ENCODE peak calls at places on chromosome 10, in five cellular contexts. U is endothelial cell, P is RKO, K is pancreas, B is iPS-NIHi11. T is an unnamed sample.
A peak's percentile ranks its signal among the peaks of the same experiment; 100 is the strongest.

GRCh38 chr10:27959093-27959715 is 39.7 kb downstream of the ODAD2 start:
- DNase-seq in U (no peak), P (no peak), K (no peak), B (no peak), T (no peak)

GRCh38 chr10:95906675-95907453 is 911 bp upstream of the CC2D2B start:
- DNase-seq in U (peak; percentile 36), P (peak; percentile 75), K (peak; percentile 26), B (peak; percentile 34), T (no peak)

GRCh38 chr10:124699471-124700292 is 44.5 kb downstream of the FAM53B start:
- DNase-seq in U (no peak), P (no peak), K (no peak), B (no peak), T (no peak)

GRCh38 chr10:118748041-118748440 is 6.7 kb downstream of the CACUL1 start:
- DNase-seq in U (no peak), P (no peak), K (no peak), B (no peak), T (no peak)

GRCh38 chr10:11108356-11108755 is 90.7 kb downstream of the CELF2 start:
- DNase-seq in U (no peak), P (no peak), K (no peak), B (no peak), T (no peak)

GRCh38 chr10:78381072-78381471 is 347.4 kb downstream of the RPS24 start:
- DNase-seq in U (peak; percentile 50), P (no peak), K (no peak), B (peak; percentile 71), T (no peak)

GRCh38 chr10:37758074-37758473 is 99.3 kb downstream of the ZNF248 start:
- DNase-seq in U (no peak), P (no peak), K (no peak), B (no peak), T (no peak)

GRCh38 chr10:71770255-71770654 is 3.1 kb downstream of the VSIR start:
- DNase-seq in U (no peak), P (no peak), K (no peak), B (no peak), T (peak; percentile 49)

GRCh38 chr10:127216786-127217185 is 20.4 kb upstream of the INSYN2A start:
- DNase-seq in U (no peak), P (no peak), K (no peak), B (peak; percentile 23), T (no peak)

GRCh38 chr10:101062231-101063161 is 707 bp downstream of the KAZALD1 start:
- DNase-seq in U (peak; percentile 75), P (peak; percentile 80), K (peak; percentile 75), B (peak; percentile 72), T (peak; percentile 61)

GRCh38 chr10:6398419-6398818 is 181.7 kb downstream of the PRKCQ start:
- DNase-seq in U (no peak), P (no peak), K (no peak), B (no peak), T (no peak)

GRCh38 chr10:14416308-14416700 is 85.6 kb upstream of the FRMD4A start:
- DNase-seq in U (no peak), P (no peak), K (no peak), B (peak; percentile 27), T (no peak)

GRCh38 chr10:116286801-116287200 is 13.8 kb upstream of the GFRA1 start:
- DNase-seq in U (no peak), P (no peak), K (no peak), B (no peak), T (no peak)

GRCh38 chr10:120969219-120969645 is 118.1 kb downstream of the WDR11 start:
- DNase-seq in U (no peak), P (no peak), K (no peak), B (no peak), T (no peak)

GRCh38 chr10:132628966-132629900 is 91.6 kb downstream of the INPP5A start:
- DNase-seq in U (no peak), P (no peak), K (peak; percentile 40), B (no peak), T (peak; percentile 10)

GRCh38 chr10:17003151-17003550 is 126.5 kb downstream of the CUBN start:
- DNase-seq in U (no peak), P (no peak), K (no peak), B (no peak), T (no peak)

GRCh38 chr10:99394761-99395386 is 35.5 kb downstream of the GOT1 start:
- DNase-seq in U (no peak), P (no peak), K (no peak), B (peak; percentile 37), T (no peak)

GRCh38 chr10:82581940-82582339 is 706.9 kb downstream of the NRG3 start:
- DNase-seq in U (no peak), P (no peak), K (no peak), B (no peak), T (no peak)

GRCh38 chr10:123156091-123156490 is 1.9 kb downstream of the BUB3 start:
- DNase-seq in U (no peak), P (peak; percentile 89), K (no peak), B (no peak), T (no peak)

GRCh38 chr10:132961864-132962622 is 19.7 kb upstream of the CFAP46 start:
- DNase-seq in U (peak; percentile 67), P (no peak), K (peak; percentile 71), B (peak; percentile 86), T (peak; percentile 71)

GRCh38 chr10:3077940-3078630 is 10.7 kb downstream of the PFKP start:
- DNase-seq in U (no peak), P (no peak), K (no peak), B (peak; percentile 42), T (no peak)

GRCh38 chr10:95290446-95290800 is 380 bp downstream of the PDLIM1 start:
- DNase-seq in U (no peak), P (no peak), K (peak; percentile 45), B (peak; percentile 47), T (no peak)

GRCh38 chr10:23399701-23400144 is 39.2 kb upstream of the OTUD1 start:
- DNase-seq in U (no peak), P (peak; percentile 55), K (peak; percentile 42), B (no peak), T (no peak)

GRCh38 chr10:93199221-93199681 is 125.6 kb downstream of the CYP26A1 start:
- DNase-seq in U (no peak), P (no peak), K (no peak), B (no peak), T (peak; percentile 80)

GRCh38 chr10:24971374-24971773 is 19.0 kb upstream of the PRTFDC1 start:
- DNase-seq in U (no peak), P (no peak), K (no peak), B (no peak), T (no peak)

GRCh38 chr10:68151453-68151852 is 42.2 kb downstream of the MYPN start:
- DNase-seq in U (no peak), P (no peak), K (no peak), B (no peak), T (no peak)

GRCh38 chr10:77505431-77506334 is 131.9 kb downstream of the KCNMA1 start:
- DNase-seq in U (no peak), P (peak; percentile 56), K (no peak), B (no peak), T (no peak)

GRCh38 chr10:125989791-125990190 is 93.4 kb downstream of the FANK1 start:
- DNase-seq in U (no peak), P (no peak), K (no peak), B (no peak), T (no peak)

GRCh38 chr10:132248455-132249231 is 59.1 kb downstream of the STK32C start:
- DNase-seq in U (peak; percentile 79), P (peak; percentile 76), K (peak; percentile 85), B (peak; percentile 98), T (peak; percentile 62)

GRCh38 chr10:7409045-7409731 is 1.6 kb downstream of the SFMBT2 start:
- DNase-seq in U (peak; percentile 29), P (no peak), K (no peak), B (no peak), T (no peak)

GRCh38 chr10:6602700-6603084 is 22.6 kb upstream of the PRKCQ start:
- DNase-seq in U (no peak), P (no peak), K (no peak), B (no peak), T (no peak)

T was measured in CD14-positive monocyte.